ENCODE peak calls at places on chromosomes 12 and 14, in four cellular contexts. One of them, this sample, is unnamed.

GRCh38 chr14:100585448-100586152 is 1.6 kb downstream of the BEGAIN start:
- DNase-seq in breast epithelium: no peak
- DNase-seq in AG04450: no peak
- DNase-seq in left lung: peak
- DNase-seq in this sample: no peak

GRCh38 chr12:91057349-91057748 is 475 bp downstream of the KERA start:
- DNase-seq in AG04450: no peak
- DNase-seq in breast epithelium: no peak
- DNase-seq in left lung: no peak
- DNase-seq in this sample: no peak

GRCh38 chr14:54342806-54343205 is 54.0 kb upstream of the CDKN3 start:
- DNase-seq in breast epithelium: no peak
- DNase-seq in left lung: no peak
- DNase-seq in AG04450: no peak
- DNase-seq in this sample: no peak

GRCh38 chr12:107318804-107319535 is 225.6 kb upstream of the CRY1 start:
- DNase-seq in AG04450: no peak
- DNase-seq in left lung: peak
- DNase-seq in breast epithelium: peak
- DNase-seq in this sample: no peak

GRCh38 chr14:103436533-103436932 is 51.3 kb downstream of the MARK3 start:
- DNase-seq in left lung: no peak
- DNase-seq in breast epithelium: no peak
- DNase-seq in AG04450: no peak
- DNase-seq in this sample: peak

GRCh38 chr14:61444215-61444768 is 122.9 kb downstream of the PRKCH start:
- DNase-seq in left lung: no peak
- DNase-seq in AG04450: no peak
- DNase-seq in breast epithelium: no peak
- DNase-seq in this sample: no peak

GRCh38 chr14:22221508-22221907 is 367.5 kb downstream of the DAD1 start:
- DNase-seq in breast epithelium: no peak
- DNase-seq in AG04450: no peak
- DNase-seq in left lung: no peak
- DNase-seq in this sample: peak

GRCh38 chr12:102300824-102301461 is 103.3 kb upstream of the PMCH start:
- DNase-seq in left lung: no peak
- DNase-seq in breast epithelium: no peak
- DNase-seq in AG04450: no peak
- DNase-seq in this sample: peak

GRCh38 chr12:75943730-75944096 is 87.9 kb downstream of the PHLDA1 start:
- DNase-seq in breast epithelium: no peak
- DNase-seq in AG04450: no peak
- DNase-seq in left lung: no peak
- DNase-seq in this sample: no peak

GRCh38 chr14:53249059-53249458 is 95.9 kb upstream of the DDHD1 start:
- DNase-seq in left lung: no peak
- DNase-seq in AG04450: no peak
- DNase-seq in breast epithelium: no peak
- DNase-seq in this sample: no peak

GRCh38 chr14:91280129-91280528 is 35.6 kb upstream of the GPR68 start:
- DNase-seq in breast epithelium: no peak
- DNase-seq in left lung: no peak
- DNase-seq in AG04450: no peak
- DNase-seq in this sample: no peak

GRCh38 chr12:46364300-46364696 is 8.3 kb downstream of the SLC38A2 start:
- DNase-seq in left lung: no peak
- DNase-seq in AG04450: no peak
- DNase-seq in breast epithelium: no peak
- DNase-seq in this sample: no peak

GRCh38 chr14:80930836-80931389 is 10.6 kb downstream of the CEP128 start:
- DNase-seq in breast epithelium: no peak
- DNase-seq in AG04450: peak
- DNase-seq in left lung: no peak
- DNase-seq in this sample: peak

GRCh38 chr14:26125039-26125438 is 472.8 kb downstream of the NOVA1 start:
- DNase-seq in left lung: no peak
- DNase-seq in AG04450: no peak
- DNase-seq in breast epithelium: no peak
- DNase-seq in this sample: no peak

GRCh38 chr12:122067966-122068365 is 10.6 kb upstream of the MLXIP start:
- DNase-seq in breast epithelium: no peak
- DNase-seq in left lung: no peak
- DNase-seq in AG04450: no peak
- DNase-seq in this sample: no peak

GRCh38 chr14:73696466-73697390 is 17.5 kb downstream of the PNMA1 start:
- DNase-seq in left lung: no peak
- DNase-seq in breast epithelium: no peak
- DNase-seq in AG04450: no peak
- DNase-seq in this sample: peak

GRCh38 chr14:54815016-54815415 is 87.6 kb downstream of the GCH1 start:
- DNase-seq in left lung: no peak
- DNase-seq in breast epithelium: no peak
- DNase-seq in AG04450: no peak
- DNase-seq in this sample: no peak

GRCh38 chr12:90091809-90092208 is 383.2 kb upstream of the ATP2B1 start:
- DNase-seq in breast epithelium: no peak
- DNase-seq in left lung: no peak
- DNase-seq in AG04450: no peak
- DNase-seq in this sample: no peak

GRCh38 chr14:75277000-75277795 is 1.4 kb upstream of the FOS start:
- DNase-seq in AG04450: no peak
- DNase-seq in breast epithelium: peak
- DNase-seq in left lung: peak
- DNase-seq in this sample: peak

GRCh38 chr12:112107728-112108447 is 695 bp downstream of the NAA25 start:
- DNase-seq in breast epithelium: peak
- DNase-seq in AG04450: no peak
- DNase-seq in left lung: no peak
- DNase-seq in this sample: no peak

GRCh38 chr12:116915326-116915725 is 4.6 kb downstream of the FBXW8 start:
- DNase-seq in AG04450: no peak
- DNase-seq in left lung: no peak
- DNase-seq in breast epithelium: no peak
- DNase-seq in this sample: no peak

GRCh38 chr12:116918464-116918863 is 7.7 kb downstream of the FBXW8 start:
- DNase-seq in AG04450: no peak
- DNase-seq in left lung: no peak
- DNase-seq in breast epithelium: no peak
- DNase-seq in this sample: no peak

GRCh38 chr12:116916122-116916521 is 5.4 kb downstream of the FBXW8 start:
- DNase-seq in left lung: no peak
- DNase-seq in breast epithelium: no peak
- DNase-seq in AG04450: no peak
- DNase-seq in this sample: peak

GRCh38 chr12:116919247-116919671 is 8.5 kb downstream of the FBXW8 start:
- DNase-seq in left lung: no peak
- DNase-seq in AG04450: no peak
- DNase-seq in breast epithelium: no peak
- DNase-seq in this sample: no peak

DNA sequence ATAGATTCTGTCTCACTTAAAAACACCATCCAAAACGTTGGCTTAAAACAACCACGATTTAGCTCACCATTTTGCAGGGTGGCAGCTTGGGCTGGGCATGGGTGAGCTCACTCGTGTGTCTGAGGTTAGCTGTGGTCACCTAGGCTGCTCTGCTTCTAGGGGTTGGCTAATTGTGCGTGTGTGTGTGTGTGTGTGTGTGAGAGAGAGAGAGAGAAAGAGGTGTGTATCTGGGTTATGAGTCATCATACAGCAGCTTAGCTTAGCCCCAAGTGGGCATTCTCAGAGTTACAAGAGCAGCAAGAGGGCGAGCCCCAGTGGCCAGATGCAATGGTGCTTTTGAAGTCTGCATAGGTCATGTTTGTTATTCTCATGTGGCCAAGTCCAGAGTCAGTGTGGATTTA is 6.0 kb downstream of the FBXW8 start:
- DNase-seq in AG04450: peak
- DNase-seq in left lung: no peak
- DNase-seq in breast epithelium: no peak
- DNase-seq in this sample: peak
- TF ChIP-seq CTCF in AG04450: peak
- TF ChIP-seq CTCF in left lung: no peak
- TF ChIP-seq CTCF in breast epithelium: no peak
- TF ChIP-seq CTCF in this sample: peak

DNA sequence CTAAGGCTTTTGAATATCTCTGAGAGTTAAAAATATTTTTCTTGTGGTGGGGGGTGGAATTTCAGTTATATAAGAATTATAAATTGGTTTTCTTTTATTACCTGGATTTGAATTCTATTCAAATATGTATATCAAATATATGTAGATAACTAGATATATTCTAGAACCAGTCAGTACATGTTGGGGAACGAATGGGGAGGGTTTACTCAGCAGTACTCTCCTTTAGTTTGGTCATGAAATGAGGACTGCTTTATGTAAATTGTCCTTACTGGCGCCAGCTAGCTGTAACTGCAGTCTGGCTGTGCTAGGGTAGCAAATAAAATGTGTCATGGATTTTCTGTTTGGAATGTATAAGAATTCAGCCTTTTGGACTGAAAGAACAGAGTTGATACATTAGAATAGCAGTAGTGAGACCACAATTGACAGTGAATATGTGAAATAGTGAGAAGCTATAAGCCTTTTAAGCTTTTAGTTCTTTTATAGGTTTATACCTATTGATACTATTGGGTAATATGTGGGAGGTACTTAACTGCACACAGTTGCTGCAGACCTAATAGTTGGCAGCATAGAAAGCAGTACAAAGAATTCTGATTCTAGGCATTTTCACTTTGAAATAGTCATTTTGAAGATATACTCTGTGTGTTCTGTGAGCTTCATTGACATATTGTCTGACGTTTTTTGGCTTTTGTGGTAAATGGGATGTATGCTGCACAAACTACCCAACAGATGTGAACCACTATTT is 29.0 kb downstream of the ATF7IP start:
- DNase-seq in AG04450: peak
- DNase-seq in breast epithelium: no peak
- DNase-seq in left lung: no peak
- DNase-seq in this sample: peak
- TF ChIP-seq CTCF in AG04450: no peak
- TF ChIP-seq CTCF in breast epithelium: peak
- TF ChIP-seq CTCF in left lung: no peak
- TF ChIP-seq CTCF in this sample: peak

GRCh38 chr12:81128930-81129554 is 51.2 kb downstream of the ACSS3 start:
- DNase-seq in breast epithelium: no peak
- DNase-seq in AG04450: peak
- DNase-seq in left lung: no peak
- DNase-seq in this sample: peak
- TF ChIP-seq CTCF in breast epithelium: peak
- TF ChIP-seq CTCF in AG04450: peak
- TF ChIP-seq CTCF in left lung: peak
- TF ChIP-seq CTCF in this sample: peak

GRCh38 chr14:33184587-33184986 is 245.9 kb downstream of the NPAS3 start:
- DNase-seq in AG04450: no peak
- DNase-seq in left lung: no peak
- DNase-seq in breast epithelium: no peak
- DNase-seq in this sample: no peak
- TF ChIP-seq CTCF in AG04450: no peak
- TF ChIP-seq CTCF in left lung: no peak
- TF ChIP-seq CTCF in breast epithelium: no peak
- TF ChIP-seq CTCF in this sample: no peak

DNA sequence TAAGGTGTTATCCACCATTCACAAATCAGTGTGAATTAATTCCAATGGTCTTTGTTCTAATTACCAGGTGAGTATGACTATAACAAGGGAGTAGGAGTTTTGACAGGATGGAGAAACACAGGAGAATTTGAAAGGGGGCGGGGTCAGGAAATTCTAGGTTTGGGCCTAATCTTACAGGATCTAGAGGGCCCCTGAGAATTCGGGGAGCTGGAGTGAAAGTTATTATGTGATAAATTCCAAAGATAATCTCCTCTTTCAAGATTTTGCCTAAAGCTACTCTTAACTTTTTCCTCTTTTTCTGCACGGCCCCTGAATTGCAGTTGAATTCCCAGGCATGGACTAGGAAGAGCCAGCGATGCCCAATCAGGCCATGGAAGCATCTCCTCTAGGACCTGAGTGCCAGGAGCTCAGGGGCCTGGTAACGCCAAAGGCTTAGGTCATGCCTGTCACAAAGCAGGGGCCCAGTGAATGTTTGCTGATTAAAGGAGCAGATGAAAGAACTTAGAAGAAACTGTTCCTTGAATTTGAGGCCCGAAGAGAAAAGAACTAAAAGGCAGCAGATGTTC is 195.6 kb downstream of the PPM1H start:
- DNase-seq in AG04450: no peak
- DNase-seq in breast epithelium: no peak
- DNase-seq in left lung: no peak
- DNase-seq in this sample: no peak
- TF ChIP-seq CTCF in AG04450: no peak
- TF ChIP-seq CTCF in breast epithelium: no peak
- TF ChIP-seq CTCF in left lung: no peak
- TF ChIP-seq CTCF in this sample: no peak

This sample was measured in HFFc6.